ENCODE peak calls at places on chromosome 16, in ten cellular contexts. O, T, G, J, A, S, C, K, H and I are unnamed samples.

GRCh38 chr16:82265809-82266208 is 95.8 kb upstream of the MPHOSPH6 start:
- DNase-seq in O (no peak), T (no peak), G (no peak), J (no peak), A (no peak), S (no peak), C (no peak), K (no peak), H (no peak), I (no peak)

GRCh38 chr16:85473909-85474640 is 139.0 kb upstream of the GSE1 start:
- DNase-seq in O (no peak), T (no peak), G (no peak), J (peak), A (no peak), S (no peak), C (no peak), K (no peak), H (no peak), I (peak)

GRCh38 chr16:22007509-22008214 is at the start of gene MOSMO:
- DNase-seq in O (peak), T (peak), G (peak), J (no peak), A (peak), S (peak), C (peak), K (peak), H (peak), I (peak)

GRCh38 chr16:87383522-87384161 is at the start of gene FBXO31:
- DNase-seq in O (peak), T (peak), G (peak), J (peak), A (peak), S (peak), C (peak), K (peak), H (peak), I (peak)

GRCh38 chr16:12027091-12027490 is 50.6 kb downstream of the SNX29 start:
- DNase-seq in O (no peak), T (no peak), G (no peak), J (peak), A (no peak), S (no peak), C (peak), K (no peak), H (no peak), I (no peak)

GRCh38 chr16:68235882-68236803 is at the start of gene ESRP2:
- DNase-seq in O (no peak), T (no peak), G (peak), J (peak), A (no peak), S (peak), C (peak), K (peak), H (no peak), I (no peak)

GRCh38 chr16:84982434-84982833 is 28.9 kb downstream of the ZDHHC7 start:
- DNase-seq in O (no peak), T (no peak), G (peak), J (no peak), A (no peak), S (no peak), C (no peak), K (no peak), H (no peak), I (no peak)

GRCh38 chr16:84826558-84826941 is 6.8 kb downstream of the CRISPLD2 start:
- DNase-seq in O (no peak), T (no peak), G (no peak), J (no peak), A (no peak), S (no peak), C (no peak), K (no peak), H (no peak), I (peak)

GRCh38 chr16:88651276-88651988 is 579 bp upstream of the CYBA start:
- DNase-seq in O (no peak), T (peak), G (no peak), J (peak), A (peak), S (peak), C (peak), K (peak), H (no peak), I (no peak)

GRCh38 chr16:57594531-57595031 is 33.8 kb upstream of the ADGRG1 start:
- DNase-seq in O (no peak), T (peak), G (no peak), J (no peak), A (no peak), S (no peak), C (no peak), K (no peak), H (no peak), I (no peak)